ENCODE peak calls at places on chromosomes 12 and 14, in six cellular contexts. G is AG09309, Q is WTC11, E is ovary, Z is retinal pigment epithelial cell, W is GM10248. R is an unnamed sample.

GRCh38 chr14:100072783-100073346 is 7.6 kb downstream of the EVL start:
- DNase-seq in G (no peak), Q (no peak), E (no peak), Z (no peak), W (peak; percentile 62), R (peak; percentile 51)

GRCh38 chr12:2959508-2960431 is 573 bp downstream of the TEAD4 start:
- DNase-seq in G (no peak), Q (peak; percentile 49), E (peak; percentile 38), Z (peak; percentile 20), W (peak; percentile 65), R (peak; percentile 75)

GRCh38 chr14:77268989-77269595 is 1.9 kb downstream of the NGB start:
- DNase-seq in G (no peak), Q (no peak), E (no peak), Z (no peak), W (no peak), R (peak; percentile 36)

GRCh38 chr14:78959674-78960264 is 789.6 kb downstream of the NRXN3 start:
- DNase-seq in G (peak; percentile 50), Q (peak; percentile 73), E (peak; percentile 32), Z (no peak), W (peak; percentile 53), R (peak; percentile 70)

GRCh38 chr12:6899837-6900519 is 4.6 kb upstream of the LRRC23 start:
- DNase-seq in G (no peak), Q (peak; percentile 56), E (no peak), Z (no peak), W (no peak), R (peak; percentile 40)

GRCh38 chr12:45148619-45149018 is 67.3 kb upstream of the ANO6 start:
- DNase-seq in G (no peak), Q (no peak), E (no peak), Z (no peak), W (no peak), R (no peak)

GRCh38 chr12:72028966-72029365 is 90.3 kb downstream of the TPH2 start:
- DNase-seq in G (no peak), Q (no peak), E (no peak), Z (no peak), W (no peak), R (no peak)

GRCh38 chr14:75770635-75771034 is 109.6 kb downstream of the TTLL5 start:
- DNase-seq in G (no peak), Q (no peak), E (no peak), Z (no peak), W (no peak), R (no peak)

GRCh38 chr14:90897022-90897421 is 80.8 kb upstream of the TTC7B start:
- DNase-seq in G (no peak), Q (no peak), E (no peak), Z (no peak), W (no peak), R (no peak)

GRCh38 chr14:90903101-90903500 is 86.9 kb upstream of the TTC7B start:
- DNase-seq in G (peak; percentile 8), Q (peak; percentile 45), E (peak; percentile 40), Z (no peak), W (peak; percentile 72), R (peak; percentile 71)

GRCh38 chr14:90905531-90905930 is 89.3 kb upstream of the TTC7B start:
- DNase-seq in G (no peak), Q (no peak), E (no peak), Z (no peak), W (peak; percentile 39), R (no peak)

DNA sequence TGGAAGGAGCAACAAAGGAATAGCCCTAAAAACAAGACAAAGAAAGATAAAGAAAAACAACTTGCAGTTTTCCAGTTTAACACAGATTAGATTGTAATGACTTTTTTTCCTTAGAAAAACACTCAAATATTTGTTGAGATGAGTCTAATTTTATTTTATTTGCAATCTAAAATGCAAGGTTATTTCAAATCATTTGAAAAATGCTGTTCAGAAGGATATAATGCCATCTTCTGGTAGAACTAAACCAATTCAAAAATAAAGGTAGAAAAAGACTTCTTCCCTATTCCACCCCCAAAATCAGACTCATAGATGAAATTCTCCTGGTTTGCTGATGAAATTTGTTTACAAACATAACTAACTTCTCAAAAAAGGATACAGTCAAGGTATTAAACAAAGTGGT is 84.5 kb upstream of the TTC7B start:
- DNase-seq in G (no peak), Q (no peak), E (no peak), Z (no peak), W (no peak), R (no peak)
- TF ChIP-seq CTCF in G (peak; percentile 19), Q (no peak), E (no peak), Z (peak; percentile 7), W (no peak), R (peak; percentile 28)

GRCh38 chr12:69000540-69001243 is 67.7 kb upstream of the CPM start:
- DNase-seq in G (no peak), Q (no peak), E (no peak), Z (no peak), W (no peak), R (no peak)
- TF ChIP-seq CTCF in G (no peak), Q (no peak), E (no peak), Z (no peak), W (no peak), R (no peak)

GRCh38 chr14:101072945-101073597 is 169.5 kb upstream of the RTL1 start:
- DNase-seq in G (peak; percentile 87), Q (peak; percentile 68), E (peak; percentile 73), Z (peak; percentile 94), W (peak; percentile 59), R (peak; percentile 98)
- TF ChIP-seq CTCF in G (no peak), Q (no peak), E (no peak), Z (no peak), W (no peak), R (no peak)

GRCh38 chr14:34322940-34323418 is 139.1 kb downstream of the SPTSSA start:
- DNase-seq in G (peak; percentile 8), Q (peak; percentile 70), E (no peak), Z (no peak), W (peak; percentile 79), R (peak; percentile 85)
- TF ChIP-seq CTCF in G (peak; percentile 75), Q (peak; percentile 93), E (no peak), Z (peak; percentile 77), W (peak; percentile 77), R (peak; percentile 75)

GRCh38 chr14:70036665-70037064 is 152.1 kb downstream of the SLC8A3 start:
- DNase-seq in G (no peak), Q (no peak), E (no peak), Z (no peak), W (no peak), R (peak; percentile 27)
- TF ChIP-seq CTCF in G (no peak), Q (no peak), E (no peak), Z (no peak), W (no peak), R (no peak)

GRCh38 chr12:123972448-123973401 is at the start of the genes CCDC92 and ZNF664:
- DNase-seq in G (peak; percentile 55), Q (peak; percentile 96), E (peak; percentile 94), Z (peak; percentile 62), W (peak; percentile 98), R (peak; percentile 83)
- TF ChIP-seq CTCF in G (no peak), Q (no peak), E (peak; percentile 41), Z (no peak), W (peak; percentile 34), R (peak; percentile 21)

GRCh38 chr14:25220514-25220913 is 170.6 kb upstream of the STXBP6 start:
- DNase-seq in G (no peak), Q (no peak), E (no peak), Z (no peak), W (no peak), R (no peak)

GRCh38 chr14:25231006-25231405 is 181.1 kb upstream of the STXBP6 start:
- DNase-seq in G (no peak), Q (no peak), E (no peak), Z (no peak), W (no peak), R (no peak)

GRCh38 chr14:25226214-25226613 is 176.3 kb upstream of the STXBP6 start:
- DNase-seq in G (no peak), Q (no peak), E (no peak), Z (no peak), W (no peak), R (no peak)
- TF ChIP-seq CTCF in G (no peak), Q (no peak), E (no peak), Z (no peak), W (no peak), R (no peak)

GRCh38 chr14:39957290-39957689 is 525.1 kb upstream of the FBXO33 start:
- DNase-seq in G (no peak), Q (no peak), E (no peak), Z (no peak), W (peak; percentile 14), R (no peak)

GRCh38 chr14:39957987-39958386 is 525.8 kb upstream of the FBXO33 start:
- DNase-seq in G (no peak), Q (no peak), E (no peak), Z (no peak), W (no peak), R (no peak)

DNA sequence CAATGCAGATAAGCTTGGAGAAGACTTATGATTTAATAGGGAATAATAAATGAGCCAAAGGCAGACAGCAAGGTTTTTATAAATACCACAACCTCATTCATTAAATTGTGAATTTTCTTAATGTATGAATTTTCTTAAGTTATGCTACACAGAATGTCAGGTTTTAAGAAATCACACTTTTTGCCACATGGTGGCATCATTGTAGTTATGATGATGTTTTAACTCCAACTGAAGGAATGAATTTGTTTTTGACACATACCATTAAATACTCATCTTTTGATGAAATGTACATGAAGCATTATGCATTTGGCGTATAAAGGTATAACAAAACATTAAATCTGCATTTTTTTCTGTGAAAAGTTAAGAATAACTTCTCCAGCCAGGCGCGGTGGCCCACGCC is 524.1 kb upstream of the FBXO33 start:
- DNase-seq in G (no peak), Q (no peak), E (no peak), Z (no peak), W (no peak), R (peak; percentile 24)
- TF ChIP-seq CTCF in G (no peak), Q (no peak), E (no peak), Z (peak; percentile 13), W (no peak), R (peak; percentile 14)

GRCh38 chr14:103520657-103521437 is 1.8 kb downstream of the CKB start:
- DNase-seq in G (no peak), Q (peak; percentile 79), E (peak; percentile 87), Z (no peak), W (peak; percentile 79), R (peak; percentile 80)
- TF ChIP-seq CTCF in G (peak; percentile 52), Q (peak; percentile 35), E (peak; percentile 78), Z (peak; percentile 50), W (peak; percentile 71), R (peak; percentile 39)

DNA sequence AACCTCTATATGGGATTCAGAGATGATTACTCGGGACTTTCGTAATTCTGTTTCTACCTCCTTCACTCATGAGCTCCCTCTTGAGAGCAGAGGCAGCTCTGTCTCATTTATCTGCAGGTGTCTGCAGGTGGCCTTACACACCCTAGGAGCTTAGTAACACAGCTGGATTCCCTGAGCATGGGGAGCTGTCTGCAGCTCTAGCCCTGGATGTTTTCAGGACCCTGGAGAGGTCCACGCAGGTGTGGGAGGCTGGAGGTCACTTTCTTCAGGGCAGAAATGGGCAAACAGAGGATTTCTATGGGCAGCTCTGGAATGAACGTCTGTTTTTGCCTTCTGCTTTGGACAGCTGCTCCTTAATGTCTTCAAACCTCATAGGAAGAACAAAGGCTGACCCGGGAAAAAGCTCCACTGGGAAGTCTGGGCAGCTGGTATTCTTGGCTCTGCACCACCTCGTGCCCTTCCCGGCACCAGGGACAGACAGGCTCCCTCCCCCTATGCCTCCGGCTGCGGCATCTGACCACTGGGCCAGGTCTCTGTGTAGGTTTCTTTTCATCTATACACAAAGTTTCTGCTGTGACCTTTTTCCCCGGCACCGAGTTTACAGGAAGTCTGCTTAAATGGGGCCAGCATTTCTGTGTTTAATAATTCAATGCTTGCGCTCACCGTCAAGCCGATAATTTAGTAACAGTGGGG is 320.3 kb upstream of the SFSWAP start:
- DNase-seq in G (no peak), Q (peak; percentile 74), E (no peak), Z (no peak), W (no peak), R (peak; percentile 66)
- TF ChIP-seq CTCF in G (no peak), Q (no peak), E (no peak), Z (no peak), W (no peak), R (no peak)

R was measured in MCF 10A.